ENCODE peak calls at places on chromosomes 11 and 22, in ten cellular contexts. One of them, this sample, is unnamed.

GRCh38 chr11:46347637-46348311 is 511 bp downstream of the DGKZ start:
- DNase-seq in HCT116: no peak
- DNase-seq in left ventricle myocardium inferior: no peak
- DNase-seq in A549: no peak
- DNase-seq in upper lobe of right lung: no peak
- DNase-seq in mammary epithelial cell: no peak
- DNase-seq in pancreas: peak
- DNase-seq in AG10803: no peak
- DNase-seq in cardiac fibroblast: no peak
- DNase-seq in endothelial cell of umbilical vein: no peak
- DNase-seq in this sample: no peak

GRCh38 chr11:10930961-10931760 is 73.3 kb upstream of the ZBED5 start:
- DNase-seq in HCT116: no peak
- DNase-seq in left ventricle myocardium inferior: peak
- DNase-seq in A549: peak
- DNase-seq in upper lobe of right lung: peak
- DNase-seq in mammary epithelial cell: peak
- DNase-seq in pancreas: peak
- DNase-seq in AG10803: peak
- DNase-seq in cardiac fibroblast: peak
- DNase-seq in endothelial cell of umbilical vein: peak
- DNase-seq in this sample: no peak

GRCh38 chr22:45488764-45489370 is 13.8 kb upstream of the FBLN1 start:
- DNase-seq in HCT116: no peak
- DNase-seq in left ventricle myocardium inferior: no peak
- DNase-seq in A549: no peak
- DNase-seq in upper lobe of right lung: no peak
- DNase-seq in mammary epithelial cell: no peak
- DNase-seq in pancreas: no peak
- DNase-seq in AG10803: no peak
- DNase-seq in cardiac fibroblast: no peak
- DNase-seq in endothelial cell of umbilical vein: no peak
- DNase-seq in this sample: no peak

GRCh38 chr22:49086606-49087157 is 741.0 kb downstream of the BRD1 start:
- DNase-seq in HCT116: no peak
- DNase-seq in left ventricle myocardium inferior: no peak
- DNase-seq in A549: no peak
- DNase-seq in upper lobe of right lung: peak
- DNase-seq in mammary epithelial cell: no peak
- DNase-seq in pancreas: no peak
- DNase-seq in AG10803: no peak
- DNase-seq in cardiac fibroblast: no peak
- DNase-seq in endothelial cell of umbilical vein: no peak
- DNase-seq in this sample: no peak

GRCh38 chr11:79413258-79413657 is 27.6 kb downstream of the TENM4 start:
- DNase-seq in HCT116: no peak
- DNase-seq in left ventricle myocardium inferior: peak
- DNase-seq in A549: no peak
- DNase-seq in upper lobe of right lung: peak
- DNase-seq in mammary epithelial cell: peak
- DNase-seq in pancreas: peak
- DNase-seq in AG10803: peak
- DNase-seq in cardiac fibroblast: peak
- DNase-seq in endothelial cell of umbilical vein: no peak
- DNase-seq in this sample: peak

GRCh38 chr22:43210631-43211515 is 23.9 kb upstream of the TTLL12 start:
- DNase-seq in HCT116: no peak
- DNase-seq in left ventricle myocardium inferior: no peak
- DNase-seq in A549: no peak
- DNase-seq in upper lobe of right lung: no peak
- DNase-seq in mammary epithelial cell: no peak
- DNase-seq in pancreas: no peak
- DNase-seq in AG10803: no peak
- DNase-seq in cardiac fibroblast: no peak
- DNase-seq in endothelial cell of umbilical vein: no peak
- DNase-seq in this sample: no peak

GRCh38 chr11:129658558-129658882 is 157.1 kb upstream of the TMEM45B start:
- DNase-seq in HCT116: no peak
- DNase-seq in left ventricle myocardium inferior: no peak
- DNase-seq in A549: no peak
- DNase-seq in upper lobe of right lung: no peak
- DNase-seq in mammary epithelial cell: no peak
- DNase-seq in pancreas: no peak
- DNase-seq in AG10803: no peak
- DNase-seq in cardiac fibroblast: no peak
- DNase-seq in endothelial cell of umbilical vein: no peak
- DNase-seq in this sample: no peak

GRCh38 chr11:75286826-75287465 is 46.4 kb downstream of the TPBGL start:
- DNase-seq in HCT116: no peak
- DNase-seq in left ventricle myocardium inferior: no peak
- DNase-seq in A549: no peak
- DNase-seq in upper lobe of right lung: no peak
- DNase-seq in mammary epithelial cell: no peak
- DNase-seq in pancreas: no peak
- DNase-seq in AG10803: no peak
- DNase-seq in cardiac fibroblast: peak
- DNase-seq in endothelial cell of umbilical vein: no peak
- DNase-seq in this sample: no peak

GRCh38 chr11:6297831-6298230 is 22.5 kb downstream of the CAVIN3 start:
- DNase-seq in HCT116: no peak
- DNase-seq in left ventricle myocardium inferior: no peak
- DNase-seq in A549: no peak
- DNase-seq in upper lobe of right lung: no peak
- DNase-seq in mammary epithelial cell: no peak
- DNase-seq in pancreas: no peak
- DNase-seq in AG10803: no peak
- DNase-seq in cardiac fibroblast: peak
- DNase-seq in endothelial cell of umbilical vein: peak
- DNase-seq in this sample: no peak

GRCh38 chr22:35570686-35571194 is 30.1 kb downstream of the RASD2 start:
- DNase-seq in HCT116: no peak
- DNase-seq in left ventricle myocardium inferior: no peak
- DNase-seq in A549: no peak
- DNase-seq in upper lobe of right lung: no peak
- DNase-seq in mammary epithelial cell: no peak
- DNase-seq in pancreas: no peak
- DNase-seq in AG10803: no peak
- DNase-seq in cardiac fibroblast: no peak
- DNase-seq in endothelial cell of umbilical vein: no peak
- DNase-seq in this sample: no peak

GRCh38 chr11:132962026-132962425 is 570.3 kb downstream of the OPCML start:
- DNase-seq in HCT116: no peak
- DNase-seq in left ventricle myocardium inferior: no peak
- DNase-seq in A549: no peak
- DNase-seq in upper lobe of right lung: no peak
- DNase-seq in mammary epithelial cell: peak
- DNase-seq in pancreas: no peak
- DNase-seq in AG10803: peak
- DNase-seq in cardiac fibroblast: peak
- DNase-seq in endothelial cell of umbilical vein: no peak
- DNase-seq in this sample: peak

GRCh38 chr22:17797721-17798559 is 23.7 kb upstream of the BID start:
- DNase-seq in HCT116: no peak
- DNase-seq in left ventricle myocardium inferior: no peak
- DNase-seq in A549: no peak
- DNase-seq in upper lobe of right lung: no peak
- DNase-seq in mammary epithelial cell: no peak
- DNase-seq in pancreas: no peak
- DNase-seq in AG10803: no peak
- DNase-seq in cardiac fibroblast: no peak
- DNase-seq in endothelial cell of umbilical vein: no peak
- DNase-seq in this sample: no peak

GRCh38 chr11:114098927-114099326 is 39.4 kb downstream of the ZBTB16 start:
- DNase-seq in HCT116: no peak
- DNase-seq in left ventricle myocardium inferior: no peak
- DNase-seq in A549: no peak
- DNase-seq in upper lobe of right lung: no peak
- DNase-seq in mammary epithelial cell: no peak
- DNase-seq in pancreas: no peak
- DNase-seq in AG10803: no peak
- DNase-seq in cardiac fibroblast: no peak
- DNase-seq in endothelial cell of umbilical vein: no peak
- DNase-seq in this sample: no peak

DNA sequence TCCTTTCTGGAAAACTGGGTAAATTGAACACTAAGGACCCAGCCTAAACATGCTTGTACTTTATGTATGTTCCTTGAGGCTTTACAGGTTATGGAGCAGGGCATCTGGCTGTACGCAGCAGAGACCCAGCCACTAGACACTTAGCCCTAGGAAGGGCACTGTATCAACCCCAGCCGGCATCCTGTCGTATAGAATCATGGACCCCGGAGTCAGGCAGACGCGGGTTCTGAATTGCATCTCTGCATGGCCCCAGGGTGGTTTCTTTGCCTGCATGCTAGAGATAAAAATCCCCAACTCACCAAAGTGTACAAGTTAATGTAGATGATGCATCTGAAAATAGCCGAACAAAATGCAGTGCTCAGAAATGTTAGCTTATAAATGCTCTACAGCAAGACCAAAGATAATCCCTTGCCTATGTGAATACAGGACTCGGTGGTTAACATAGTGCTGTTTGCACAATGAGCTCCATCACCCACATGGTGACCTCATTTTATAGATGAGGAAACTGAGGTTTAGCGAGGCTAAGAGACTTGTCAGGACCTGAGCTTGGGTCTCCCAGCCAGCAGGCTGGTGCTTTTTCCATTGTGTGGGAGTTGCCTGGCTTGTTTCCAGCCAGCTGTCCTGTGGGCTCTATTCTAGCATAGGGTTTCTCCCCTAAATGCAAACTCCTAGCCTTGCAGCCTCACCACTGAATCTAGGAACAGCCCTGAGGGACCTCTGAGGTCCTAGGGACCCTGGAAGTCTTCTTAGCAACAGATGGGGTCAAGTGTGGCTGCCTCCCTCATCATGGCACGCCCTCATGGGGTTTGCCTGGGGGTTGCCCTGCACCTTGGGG is 7.3 kb downstream of the CD6 start:
- DNase-seq in HCT116: no peak
- DNase-seq in left ventricle myocardium inferior: no peak
- DNase-seq in A549: no peak
- DNase-seq in upper lobe of right lung: no peak
- DNase-seq in mammary epithelial cell: peak
- DNase-seq in pancreas: no peak
- DNase-seq in AG10803: no peak
- DNase-seq in cardiac fibroblast: no peak
- DNase-seq in endothelial cell of umbilical vein: no peak
- DNase-seq in this sample: no peak
- H3K4me3 ChIP-seq in HCT116: no peak
- H3K4me3 ChIP-seq in left ventricle myocardium inferior: no peak
- H3K4me3 ChIP-seq in A549: no peak
- H3K4me3 ChIP-seq in upper lobe of right lung: no peak
- H3K4me3 ChIP-seq in mammary epithelial cell: no peak
- H3K4me3 ChIP-seq in pancreas: no peak
- H3K4me3 ChIP-seq in AG10803: no peak
- H3K4me3 ChIP-seq in cardiac fibroblast: no peak
- H3K4me3 ChIP-seq in endothelial cell of umbilical vein: no peak
- H3K4me3 ChIP-seq in this sample: no peak

GRCh38 chr11:66344550-66345315 is at the start of gene BRMS1:
- DNase-seq in HCT116: peak
- DNase-seq in left ventricle myocardium inferior: peak
- DNase-seq in A549: peak
- DNase-seq in upper lobe of right lung: peak
- DNase-seq in mammary epithelial cell: peak
- DNase-seq in pancreas: peak
- DNase-seq in AG10803: peak
- DNase-seq in cardiac fibroblast: peak
- DNase-seq in endothelial cell of umbilical vein: peak
- DNase-seq in this sample: peak
- TF ChIP-seq CTCF in HCT116: no peak
- TF ChIP-seq CTCF in left ventricle myocardium inferior: peak
- TF ChIP-seq CTCF in A549: no peak
- TF ChIP-seq CTCF in upper lobe of right lung: peak
- TF ChIP-seq CTCF in mammary epithelial cell: no peak
- TF ChIP-seq CTCF in pancreas: peak
- TF ChIP-seq CTCF in AG10803: peak
- TF ChIP-seq CTCF in cardiac fibroblast: peak
- TF ChIP-seq CTCF in endothelial cell of umbilical vein: no peak
- TF ChIP-seq CTCF in this sample: no peak

GRCh38 chr11:69915501-69916250 is 96.5 kb upstream of the FGF3 start:
- DNase-seq in HCT116: peak
- DNase-seq in left ventricle myocardium inferior: peak
- DNase-seq in A549: peak
- DNase-seq in upper lobe of right lung: peak
- DNase-seq in mammary epithelial cell: peak
- DNase-seq in pancreas: peak
- DNase-seq in AG10803: peak
- DNase-seq in cardiac fibroblast: peak
- DNase-seq in endothelial cell of umbilical vein: peak
- DNase-seq in this sample: peak
- H3K4me3 ChIP-seq in HCT116: peak
- H3K4me3 ChIP-seq in left ventricle myocardium inferior: peak
- H3K4me3 ChIP-seq in A549: no peak
- H3K4me3 ChIP-seq in upper lobe of right lung: no peak
- H3K4me3 ChIP-seq in mammary epithelial cell: no peak
- H3K4me3 ChIP-seq in pancreas: no peak
- H3K4me3 ChIP-seq in AG10803: peak
- H3K4me3 ChIP-seq in cardiac fibroblast: no peak
- H3K4me3 ChIP-seq in endothelial cell of umbilical vein: no peak
- H3K4me3 ChIP-seq in this sample: no peak

GRCh38 chr11:96050435-96051182 is 126.7 kb upstream of the MTMR2 start:
- DNase-seq in HCT116: no peak
- DNase-seq in left ventricle myocardium inferior: no peak
- DNase-seq in A549: no peak
- DNase-seq in upper lobe of right lung: no peak
- DNase-seq in mammary epithelial cell: no peak
- DNase-seq in pancreas: no peak
- DNase-seq in AG10803: peak
- DNase-seq in cardiac fibroblast: peak
- DNase-seq in endothelial cell of umbilical vein: no peak
- DNase-seq in this sample: no peak
- TF ChIP-seq CTCF in HCT116: no peak
- TF ChIP-seq CTCF in left ventricle myocardium inferior: no peak
- TF ChIP-seq CTCF in A549: no peak
- TF ChIP-seq CTCF in upper lobe of right lung: no peak
- TF ChIP-seq CTCF in mammary epithelial cell: no peak
- TF ChIP-seq CTCF in pancreas: no peak
- TF ChIP-seq CTCF in AG10803: peak
- TF ChIP-seq CTCF in cardiac fibroblast: peak
- TF ChIP-seq CTCF in endothelial cell of umbilical vein: no peak
- TF ChIP-seq CTCF in this sample: peak

GRCh38 chr11:60951909-60952741 is at the start of gene SLC15A3:
- DNase-seq in HCT116: no peak
- DNase-seq in left ventricle myocardium inferior: peak
- DNase-seq in A549: no peak
- DNase-seq in upper lobe of right lung: peak
- DNase-seq in mammary epithelial cell: no peak
- DNase-seq in pancreas: no peak
- DNase-seq in AG10803: peak
- DNase-seq in cardiac fibroblast: peak
- DNase-seq in endothelial cell of umbilical vein: peak
- DNase-seq in this sample: no peak
- H3K4me3 ChIP-seq in HCT116: no peak
- H3K4me3 ChIP-seq in left ventricle myocardium inferior: peak
- H3K4me3 ChIP-seq in A549: no peak
- H3K4me3 ChIP-seq in upper lobe of right lung: peak
- H3K4me3 ChIP-seq in mammary epithelial cell: peak
- H3K4me3 ChIP-seq in pancreas: peak
- H3K4me3 ChIP-seq in AG10803: peak
- H3K4me3 ChIP-seq in cardiac fibroblast: peak
- H3K4me3 ChIP-seq in endothelial cell of umbilical vein: peak
- H3K4me3 ChIP-seq in this sample: peak

This sample was measured in HFF-Myc.